ENCODE peak calls at places on chromosomes 3 and 15, in nine cellular contexts. D, U, N, Z, Q, S, W, G and X are unnamed samples.

GRCh38 chr3:120928991-120929390 is 21.0 kb downstream of the STXBP5L start:
- DNase-seq in D (no peak), U (no peak), N (no peak), Z (no peak), Q (peak; percentile 48), S (no peak), W (peak; percentile 30), G (no peak), X (no peak)

GRCh38 chr3:155604967-155605366 is 139.9 kb downstream of the PLCH1 start:
- DNase-seq in D (no peak), U (no peak), N (no peak), Z (no peak), Q (no peak), S (no peak), W (no peak), G (no peak), X (no peak)

GRCh38 chr3:36540898-36541518 is 160.7 kb downstream of the STAC start:
- DNase-seq in D (no peak), U (peak; percentile 76), N (peak; percentile 28), Z (no peak), Q (peak; percentile 27), S (no peak), W (peak; percentile 56), G (no peak), X (no peak)

GRCh38 chr15:68389041-68389930 is 42.7 kb downstream of the ITGA11 start:
- DNase-seq in D (no peak), U (no peak), N (no peak), Z (no peak), Q (no peak), S (no peak), W (peak; percentile 40), G (no peak), X (peak; percentile 5)

GRCh38 chr15:93899817-93900216 is 331.5 kb upstream of the MCTP2 start:
- DNase-seq in D (no peak), U (no peak), N (no peak), Z (no peak), Q (no peak), S (no peak), W (no peak), G (no peak), X (no peak)

GRCh38 chr3:194271459-194272035 is 79.6 kb downstream of the CPN2 start:
- DNase-seq in D (no peak), U (no peak), N (no peak), Z (no peak), Q (no peak), S (no peak), W (no peak), G (no peak), X (no peak)

GRCh38 chr3:159919873-159920272 is 68.8 kb upstream of the IL12A start:
- DNase-seq in D (no peak), U (peak; percentile 79), N (no peak), Z (no peak), Q (peak; percentile 48), S (no peak), W (no peak), G (no peak), X (no peak)

GRCh38 chr3:49912787-49913375 is 9.2 kb upstream of the MST1R start:
- DNase-seq in D (no peak), U (no peak), N (no peak), Z (no peak), Q (no peak), S (no peak), W (no peak), G (no peak), X (no peak)

GRCh38 chr3:42500091-42500490 is 2.4 kb upstream of the VIPR1 start:
- DNase-seq in D (no peak), U (no peak), N (no peak), Z (no peak), Q (no peak), S (no peak), W (no peak), G (no peak), X (no peak)

GRCh38 chr3:197023241-197023997 is 6.2 kb downstream of the MELTF start:
- DNase-seq in D (no peak), U (no peak), N (peak; percentile 93), Z (no peak), Q (no peak), S (no peak), W (no peak), G (no peak), X (no peak)

GRCh38 chr15:47411733-47412530 is 305.4 kb upstream of the SEMA6D start:
- DNase-seq in D (no peak), U (no peak), N (no peak), Z (no peak), Q (no peak), S (no peak), W (no peak), G (no peak), X (no peak)

GRCh38 chr15:25864966-25865365 is 1.8 kb upstream of the ATP10A start:
- DNase-seq in D (no peak), U (no peak), N (no peak), Z (no peak), Q (peak; percentile 60), S (no peak), W (no peak), G (no peak), X (no peak)

GRCh38 chr15:78457101-78457500 is 19.1 kb downstream of the IREB2 start:
- DNase-seq in D (no peak), U (peak; percentile 61), N (no peak), Z (no peak), Q (peak; percentile 60), S (no peak), W (no peak), G (no peak), X (no peak)

GRCh38 chr3:42066516-42067181 is 24.5 kb upstream of the TRAK1 start:
- DNase-seq in D (no peak), U (peak; percentile 87), N (peak; percentile 80), Z (no peak), Q (peak; percentile 85), S (peak; percentile 50), W (peak; percentile 71), G (no peak), X (no peak)

GRCh38 chr3:125556314-125556713 is 36.3 kb upstream of the SNX4 start:
- DNase-seq in D (no peak), U (peak; percentile 46), N (no peak), Z (no peak), Q (peak; percentile 57), S (no peak), W (peak; percentile 13), G (no peak), X (no peak)

GRCh38 chr3:65436580-65436979 is 602.1 kb downstream of the MAGI1 start:
- DNase-seq in D (no peak), U (no peak), N (peak; percentile 0), Z (no peak), Q (no peak), S (peak; percentile 5), W (peak; percentile 66), G (no peak), X (no peak)

GRCh38 chr3:102224171-102224570 is 210.6 kb upstream of the ZPLD1 start:
- DNase-seq in D (no peak), U (peak; percentile 39), N (peak; percentile 37), Z (no peak), Q (peak; percentile 25), S (no peak), W (no peak), G (no peak), X (peak; percentile 23)

GRCh38 chr15:76330281-76330680 is 6.3 kb upstream of the ISL2 start:
- DNase-seq in D (no peak), U (peak; percentile 75), N (peak; percentile 35), Z (no peak), Q (no peak), S (no peak), W (peak; percentile 78), G (no peak), X (no peak)

GRCh38 chr3:149701206-149701976 is 43.6 kb upstream of the WWTR1 start:
- DNase-seq in D (no peak), U (peak; percentile 50), N (no peak), Z (no peak), Q (no peak), S (no peak), W (no peak), G (no peak), X (no peak)

GRCh38 chr3:44762170-44762677 is 630 bp downstream of the KIF15 start:
- DNase-seq in D (no peak), U (peak; percentile 33), N (peak; percentile 44), Z (no peak), Q (peak; percentile 1), S (no peak), W (no peak), G (no peak), X (no peak)

GRCh38 chr15:99526671-99527070 is 39.1 kb upstream of the MEF2A start:
- DNase-seq in D (no peak), U (no peak), N (no peak), Z (no peak), Q (no peak), S (no peak), W (no peak), G (no peak), X (no peak)

GRCh38 chr3:20930034-20930433 is 744.0 kb upstream of the SGO1 start:
- DNase-seq in D (no peak), U (peak; percentile 37), N (peak; percentile 34), Z (no peak), Q (no peak), S (peak; percentile 3), W (peak; percentile 65), G (no peak), X (no peak)

GRCh38 chr3:67349551-67350174 is 304.7 kb downstream of the SUCLG2 start:
- DNase-seq in D (no peak), U (peak; percentile 3), N (no peak), Z (no peak), Q (peak; percentile 43), S (no peak), W (no peak), G (no peak), X (no peak)

GRCh38 chr15:100533934-100534333 is 5.2 kb upstream of the CERS3 start:
- DNase-seq in D (no peak), U (no peak), N (no peak), Z (no peak), Q (no peak), S (no peak), W (no peak), G (no peak), X (no peak)